ENCODE peak calls at places on chromosomes 1 and 21, in six cellular contexts. O is right lobe of liver, V is heart left ventricle, X is fibroblast of mammary gland, L is HFF-Myc, Z is fibroblast of the aortic adventitia. P is an unnamed sample.

GRCh38 chr21:39637197-39637970 is 24.6 kb downstream of the B3GALT5 start:
- DNase-seq in O (no peak), Z (no peak), X (no peak), L (no peak), V (no peak), P (no peak)

GRCh38 chr1:185069202-185069601 is 23.8 kb downstream of the RNF2 start:
- DNase-seq in L (no peak), V (no peak), X (no peak), Z (no peak), O (no peak), P (no peak)

GRCh38 chr1:82686774-82687173 is 886.0 kb downstream of the ADGRL2 start:
- DNase-seq in L (no peak), X (no peak), V (no peak), Z (no peak), O (no peak), P (no peak)

GRCh38 chr1:205967555-205968335 is 24.5 kb upstream of the SLC26A9 start:
- DNase-seq in O (no peak), L (no peak), Z (no peak), V (no peak), X (peak), P (no peak)

GRCh38 chr1:153633161-153633746 is 612 bp upstream of the CHTOP start:
- DNase-seq in X (no peak), Z (no peak), L (no peak), O (no peak), V (no peak), P (no peak)

GRCh38 chr1:4489486-4489885 is 164.9 kb upstream of the AJAP1 start:
- DNase-seq in V (no peak), X (no peak), O (no peak), Z (no peak), L (no peak), P (no peak)

GRCh38 chr1:45730075-45730779 is 20.2 kb downstream of the IPP start:
- DNase-seq in Z (no peak), V (no peak), O (no peak), L (no peak), X (no peak), P (no peak)

GRCh38 chr1:230861970-230862595 is 6.2 kb downstream of the C1orf198 start:
- DNase-seq in V (no peak), L (no peak), Z (peak), O (no peak), X (peak), P (no peak)

GRCh38 chr1:30191154-30191702 is 532.2 kb downstream of the MATN1 start:
- DNase-seq in O (no peak), Z (peak), L (peak), X (peak), V (no peak), P (peak)

GRCh38 chr21:27799861-27800260 is 833.0 kb upstream of the ADAMTS5 start:
- DNase-seq in L (no peak), X (peak), Z (peak), O (no peak), V (no peak), P (no peak)

GRCh38 chr1:225977937-225978748 is 21.0 kb downstream of the SDE2 start:
- DNase-seq in V (no peak), X (peak), L (no peak), O (no peak), Z (no peak), P (no peak)

GRCh38 chr21:30958737-30959136 is 77.4 kb upstream of the KRTAP11-1 start:
- DNase-seq in V (no peak), Z (no peak), X (no peak), O (no peak), L (no peak), P (no peak)

GRCh38 chr1:77170687-77171086 is 48.5 kb downstream of the PIGK start:
- DNase-seq in V (no peak), Z (peak), X (peak), L (peak), O (no peak), P (peak)

GRCh38 chr1:228691926-228692325 is 43.4 kb upstream of the RHOU start:
- DNase-seq in L (peak), Z (peak), O (peak), X (peak), V (no peak), P (no peak)

GRCh38 chr1:210624722-210625121 is 296.0 kb downstream of the HHAT start:
- DNase-seq in V (no peak), X (peak), O (no peak), L (no peak), Z (no peak), P (no peak)

GRCh38 chr21:43266534-43266933 is 97.7 kb downstream of the CRYAA start:
- DNase-seq in L (no peak), X (peak), O (no peak), V (no peak), Z (peak), P (no peak)

GRCh38 chr1:93605812-93606512 is 75.7 kb downstream of the BCAR3 start:
- DNase-seq in X (peak), V (no peak), Z (peak), L (peak), O (no peak), P (no peak)

GRCh38 chr21:32819702-32820101 is 48.1 kb upstream of the PAXBP1 start:
- DNase-seq in V (no peak), Z (peak), X (peak), O (no peak), L (peak), P (peak)

GRCh38 chr1:89996415-89997110 is 1.7 kb downstream of the ZNF326 start:
- DNase-seq in L (no peak), Z (no peak), V (no peak), O (peak), X (no peak), P (no peak)

GRCh38 chr1:89994231-89994804 is 592 bp upstream of the ZNF326 start:
- DNase-seq in Z (no peak), X (no peak), V (no peak), L (no peak), O (no peak), P (no peak)

GRCh38 chr1:89995595-89996397 is 886 bp downstream of the ZNF326 start:
- DNase-seq in Z (peak), V (no peak), X (peak), O (no peak), L (no peak), P (no peak)

GRCh38 chr1:89993541-89993940 is 1.4 kb upstream of the ZNF326 start:
- DNase-seq in V (no peak), L (no peak), X (no peak), Z (no peak), O (no peak), P (no peak)

GRCh38 chr1:89994805-89995594 is at the start of gene ZNF326:
- DNase-seq in L (peak), O (peak), V (peak), Z (peak), X (peak), P (peak)
- TF ChIP-seq CTCF in L (no peak), O (no peak), V (no peak), Z (no peak), X (no peak), P (peak)

GRCh38 chr1:242525360-242525722 is 844 bp upstream of the PLD5 start:
- DNase-seq in V (no peak), Z (no peak), L (no peak), O (no peak), X (no peak), P (no peak)
- H3K4me3 ChIP-seq in V (no peak), Z (no peak), L (no peak), O (no peak), X (peak), P (no peak)

DNA sequence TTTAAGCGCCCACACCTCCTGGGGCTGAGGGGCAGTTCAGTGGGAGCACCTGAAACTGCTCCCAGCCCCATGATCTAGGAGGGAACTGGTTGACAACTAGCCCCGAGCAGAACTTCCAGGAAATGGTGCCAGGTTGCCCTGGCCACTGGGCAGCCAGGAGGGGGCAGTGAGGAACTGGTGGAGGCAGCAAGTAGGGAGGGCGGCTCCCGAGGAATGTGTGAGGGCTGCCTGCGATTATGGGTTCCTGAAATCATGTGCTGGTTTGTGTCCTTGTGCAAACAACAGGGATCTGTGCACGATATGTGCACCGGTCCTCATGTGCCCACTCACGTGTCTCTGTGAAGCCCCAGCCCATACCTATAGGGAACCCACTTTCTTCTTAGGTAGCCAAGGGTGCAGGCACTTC is 9.9 kb downstream of the GPR3 start:
- DNase-seq in V (peak), X (peak), Z (peak), O (no peak), L (no peak), P (no peak)
- TF ChIP-seq CTCF in V (peak), X (peak), Z (peak), O (peak), L (peak), P (peak)

DNA sequence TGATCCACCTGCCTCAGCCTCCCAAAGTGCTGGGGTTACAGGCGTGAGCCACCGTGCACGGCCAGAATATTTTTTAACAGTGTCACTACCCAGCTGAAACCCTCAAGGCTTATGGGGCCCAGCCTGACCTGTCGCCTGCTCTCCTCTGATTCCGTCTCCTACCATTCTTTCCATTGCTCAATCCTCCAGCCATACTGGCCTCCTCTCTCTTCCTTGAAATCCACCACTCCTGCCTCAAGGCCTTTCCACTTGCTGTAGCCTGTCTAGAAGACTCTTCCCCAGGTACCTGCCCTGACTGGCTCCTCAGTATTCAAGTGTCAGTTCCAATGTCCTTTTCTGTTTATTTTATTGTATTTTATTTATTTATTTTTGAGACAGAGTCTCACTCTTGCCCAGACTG is 53.9 kb downstream of the YARS1 start:
- DNase-seq in X (no peak), L (no peak), V (no peak), Z (no peak), O (no peak), P (no peak)
- H3K4me3 ChIP-seq in X (no peak), L (no peak), V (no peak), Z (no peak), O (no peak), P (no peak)

P was measured in AG04449.